ENCODE peak calls at places on chromosomes 5 and 9, in nine cellular contexts. U is psoas muscle; I is globus pallidus; L is brain microvascular endothelial cell; T is breast epithelium; V is MG63; D is activated T-helper 1 cell treated with anti-CD3 and anti-CD28 coated beads, Interleukin-2, amount 50 U/mL, for 16 hours; X is aorta; B is Right ventricle myocardium superior. E is an unnamed sample.
A peak's percentile ranks its signal among the peaks of the same experiment; 100 is the strongest.

GRCh38 chr9:124695280-124695890 is 75.7 kb downstream of the NR6A1 start:
- DNase-seq in U (no peak), I (no peak), L (peak; percentile 83), T (no peak), V (peak; percentile 84), D (no peak), X (no peak), B (no peak), E (no peak)

GRCh38 chr9:83197611-83198010 is 134.7 kb upstream of the RASEF start:
- DNase-seq in U (no peak), I (no peak), L (no peak), T (no peak), V (no peak), D (no peak), X (no peak), B (no peak), E (no peak)

GRCh38 chr9:73780916-73781315 is 629.3 kb downstream of the ANXA1 start:
- DNase-seq in U (no peak), I (no peak), L (peak; percentile 32), T (no peak), V (peak; percentile 15), D (no peak), X (no peak), B (no peak), E (no peak)

GRCh38 chr5:9930156-9930555 is 300.0 kb upstream of the TAS2R1 start:
- DNase-seq in U (no peak), I (no peak), L (no peak), T (no peak), V (peak; percentile 67), D (no peak), X (no peak), B (no peak), E (no peak)

GRCh38 chr5:40775085-40775845 is 19.5 kb upstream of the TTC33 start:
- DNase-seq in U (no peak), I (no peak), L (no peak), T (no peak), V (no peak), D (no peak), X (no peak), B (no peak), E (no peak)

GRCh38 chr5:153752890-153753289 is 262.4 kb downstream of the GRIA1 start:
- DNase-seq in U (no peak), I (no peak), L (no peak), T (no peak), V (no peak), D (no peak), X (no peak), B (no peak), E (no peak)

GRCh38 chr9:98481676-98482075 is 226.2 kb upstream of the TBC1D2 start:
- DNase-seq in U (no peak), I (no peak), L (no peak), T (no peak), V (no peak), D (no peak), X (no peak), B (no peak), E (no peak)

GRCh38 chr9:655875-656274 is 185.6 kb upstream of the DMRT1 start:
- DNase-seq in U (peak; percentile 87), I (no peak), L (peak; percentile 6), T (peak; percentile 61), V (peak; percentile 99), D (no peak), X (peak; percentile 82), B (peak; percentile 95), E (no peak)

GRCh38 chr5:96834016-96834415 is 26.3 kb upstream of the ERAP1 start:
- DNase-seq in U (no peak), I (no peak), L (no peak), T (no peak), V (no peak), D (no peak), X (no peak), B (no peak), E (no peak)

GRCh38 chr5:57779383-57780223 is 297.0 kb upstream of the ACTBL2 start:
- DNase-seq in U (no peak), I (peak; percentile 73), L (peak; percentile 81), T (peak; percentile 29), V (peak; percentile 53), D (no peak), X (no peak), B (no peak), E (no peak)

GRCh38 chr5:143924311-143924710 is 112.3 kb downstream of the HMHB1 start:
- DNase-seq in U (no peak), I (no peak), L (no peak), T (no peak), V (no peak), D (no peak), X (no peak), B (no peak), E (no peak)

GRCh38 chr5:138874241-138874640 is 894 bp downstream of the LRRTM2 start:
- DNase-seq in U (no peak), I (peak; percentile 84), L (no peak), T (no peak), V (peak; percentile 60), D (no peak), X (no peak), B (no peak), E (no peak)

GRCh38 chr9:126151031-126151670 is 175.5 kb upstream of the MVB12B start:
- DNase-seq in U (no peak), I (no peak), L (no peak), T (no peak), V (no peak), D (no peak), X (no peak), B (no peak), E (no peak)

GRCh38 chr5:41508186-41508585 is 2.2 kb downstream of the PLCXD3 start:
- DNase-seq in U (no peak), I (no peak), L (no peak), T (no peak), V (no peak), D (no peak), X (no peak), B (no peak), E (no peak)

GRCh38 chr5:147259837-147260236 is 25.0 kb downstream of the STK32A start:
- DNase-seq in U (no peak), I (no peak), L (no peak), T (no peak), V (no peak), D (no peak), X (no peak), B (no peak), E (no peak)

GRCh38 chr5:43303242-43303641 is 10.0 kb downstream of the HMGCS1 start:
- DNase-seq in U (no peak), I (no peak), L (no peak), T (no peak), V (no peak), D (no peak), X (no peak), B (no peak), E (no peak)

E was measured in GOT3.